ENCODE peak calls at places on chromosomes 11 and 22, in six cellular contexts. F, W, L, D, S and G are unnamed samples.

GRCh38 chr11:9972917-9973504 is 309.1 kb downstream of the SWAP70 start:
- DNase-seq in S (peak), W (peak), D (peak), F (no peak), L (no peak), G (peak)

GRCh38 chr11:132559371-132560036 is 972.8 kb downstream of the OPCML start:
- DNase-seq in W (peak), F (no peak), D (no peak), L (no peak), S (no peak), G (peak)

GRCh38 chr22:35437038-35437437 is 37.1 kb downstream of the MCM5 start:
- DNase-seq in W (no peak), D (no peak), S (peak), L (no peak), F (no peak), G (no peak)

GRCh38 chr22:37803636-37804371 is 3.9 kb upstream of the GCAT start:
- DNase-seq in D (no peak), W (no peak), F (no peak), S (no peak), L (no peak), G (no peak)

GRCh38 chr11:68116892-68117435 is 4.2 kb downstream of the CHKA start:
- DNase-seq in L (no peak), W (no peak), S (no peak), F (no peak), D (no peak), G (no peak)

GRCh38 chr11:46868912-46869311 is 22.8 kb upstream of the CKAP5 start:
- DNase-seq in L (no peak), F (no peak), S (no peak), D (no peak), W (no peak), G (no peak)

GRCh38 chr22:29503811-29504372 is 23.9 kb downstream of the NEFH start:
- DNase-seq in F (no peak), L (peak), S (no peak), W (peak), D (peak), G (peak)

GRCh38 chr11:116990061-116990473 is 108.2 kb downstream of the SIK3 start:
- DNase-seq in L (peak), W (peak), D (peak), F (no peak), S (no peak), G (peak)

GRCh38 chr22:36379593-36380361 is 8.0 kb downstream of the MYH9 start:
- DNase-seq in F (peak), S (no peak), W (no peak), L (no peak), D (peak), G (no peak)

GRCh38 chr11:130796828-130797227 is 119.5 kb downstream of the SNX19 start:
- DNase-seq in F (no peak), S (no peak), L (no peak), W (no peak), D (no peak), G (no peak)

GRCh38 chr11:94147433-94147845 is 18.8 kb downstream of the PANX1 start:
- DNase-seq in L (no peak), D (no peak), W (no peak), S (no peak), F (no peak), G (no peak)

GRCh38 chr22:46131151-46131587 is 19.2 kb upstream of the PPARA start:
- DNase-seq in L (no peak), D (no peak), F (no peak), W (no peak), S (no peak), G (no peak)

GRCh38 chr22:44750481-44750880 is 1.9 kb upstream of the ARHGAP8 start:
- DNase-seq in F (no peak), W (no peak), D (no peak), S (no peak), L (no peak), G (no peak)

GRCh38 chr22:48695731-48696305 is 1131.9 kb downstream of the BRD1 start:
- DNase-seq in F (peak), D (no peak), W (no peak), L (no peak), S (no peak), G (no peak)

GRCh38 chr11:15923169-15923568 is 433.2 kb downstream of the SOX6 start:
- DNase-seq in F (no peak), S (no peak), D (no peak), L (no peak), W (no peak), G (no peak)
- TF ChIP-seq CTCF in F (no peak), S (no peak), D (no peak), L (no peak), W (no peak), G (no peak)

GRCh38 chr11:133663586-133663985 is 131.3 kb upstream of the OPCML start:
- DNase-seq in W (no peak), S (no peak), L (no peak), D (no peak), F (no peak), G (no peak)

DNA sequence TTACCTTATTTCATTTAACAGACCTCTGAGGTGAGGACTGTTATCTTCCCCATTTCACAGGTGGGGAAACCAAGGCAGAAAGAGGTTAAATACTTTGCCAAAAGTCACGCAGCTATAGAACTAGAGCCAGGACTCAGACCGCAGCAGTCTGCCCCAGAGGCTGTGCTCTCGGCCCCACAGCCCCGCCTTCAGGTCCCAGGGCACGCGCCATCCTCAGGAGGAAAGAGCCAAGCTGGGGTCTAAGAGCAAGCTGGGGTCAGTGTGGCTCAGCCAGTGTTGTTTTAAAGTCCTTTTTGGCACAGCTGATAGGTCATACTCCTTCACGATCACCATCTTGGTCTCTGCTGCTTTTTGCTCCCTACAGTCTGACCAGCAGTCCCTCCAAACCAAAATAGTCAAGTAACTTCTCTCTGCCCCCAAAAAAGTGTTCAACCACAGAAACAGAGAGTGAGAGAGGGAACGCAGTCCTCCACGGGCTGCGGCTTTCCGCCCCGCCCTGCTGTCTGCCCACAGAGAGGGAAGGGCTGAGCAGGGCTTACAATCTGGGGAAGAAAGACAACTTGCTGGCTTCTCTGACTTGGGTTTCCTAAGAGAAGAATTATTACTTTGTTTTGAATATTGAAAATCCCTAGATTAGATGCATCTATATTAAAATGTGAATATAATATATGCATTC is 137.2 kb upstream of the OPCML start:
- DNase-seq in L (no peak), D (no peak), S (no peak), F (no peak), W (no peak), G (no peak)
- TF ChIP-seq CTCF in L (no peak), D (no peak), S (no peak), F (no peak), W (no peak), G (no peak)

GRCh38 chr11:17547051-17547577 is at the start of gene OTOG:
- DNase-seq in D (peak), F (no peak), L (no peak), S (no peak), W (no peak), G (no peak)

GRCh38 chr11:17550455-17551346 is 3.6 kb downstream of the OTOG start:
- DNase-seq in W (no peak), L (no peak), S (no peak), F (no peak), D (peak), G (no peak)

GRCh38 chr11:17546240-17546639 is 819 bp upstream of the OTOG start:
- DNase-seq in D (no peak), F (no peak), S (no peak), L (no peak), W (no peak), G (no peak)

GRCh38 chr11:17548444-17548843 is 1.4 kb downstream of the OTOG start:
- DNase-seq in F (no peak), W (no peak), L (no peak), D (no peak), S (no peak), G (no peak)

DNA sequence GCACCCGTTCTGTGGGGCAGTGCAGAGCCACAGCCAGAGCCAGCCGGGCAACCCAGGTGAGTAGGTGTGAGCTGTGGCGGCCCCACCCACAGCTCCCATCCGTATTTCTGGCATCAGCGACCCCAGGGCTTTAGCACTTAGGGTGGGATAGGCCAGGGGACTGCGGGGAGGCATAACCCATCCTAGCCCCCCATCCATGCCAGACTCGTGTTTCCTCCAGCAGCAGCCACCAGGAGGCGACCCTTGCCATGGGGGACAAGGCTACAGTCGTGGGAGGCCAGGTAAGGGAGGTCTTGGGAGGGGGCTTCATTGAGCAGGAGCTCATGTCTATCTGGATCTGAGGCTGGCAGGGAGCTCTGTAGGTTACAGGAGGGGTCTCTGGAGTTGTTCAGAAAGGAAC is 873 bp downstream of the OTOG start:
- DNase-seq in F (no peak), L (no peak), W (no peak), S (no peak), D (no peak), G (no peak)
- TF ChIP-seq CTCF in F (no peak), L (no peak), W (no peak), S (no peak), D (no peak), G (no peak)

GRCh38 chr11:24781288-24781687 is 284.4 kb downstream of the LUZP2 start:
- DNase-seq in W (no peak), D (no peak), F (no peak), L (no peak), S (no peak), G (no peak)

DNA sequence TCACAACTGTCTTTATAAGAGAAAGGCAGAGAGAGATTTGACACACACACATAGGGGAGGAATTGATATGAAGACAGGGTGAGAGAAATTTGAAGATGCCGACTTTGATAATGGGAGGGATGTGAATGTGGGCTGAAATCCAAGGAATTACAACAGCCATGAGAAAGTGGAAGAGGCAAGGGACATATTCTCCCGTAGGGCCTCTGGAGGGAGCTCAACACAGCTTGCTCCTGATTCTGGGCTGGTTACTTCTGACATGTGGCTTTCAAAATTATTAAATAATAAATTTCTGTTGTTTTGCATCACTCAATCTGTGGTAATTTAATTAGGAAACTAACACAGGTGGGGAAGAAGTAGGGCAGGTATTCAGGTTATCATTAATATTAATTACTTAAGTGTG is 282.9 kb downstream of the LUZP2 start:
- DNase-seq in L (no peak), F (no peak), D (no peak), S (no peak), W (no peak), G (no peak)
- TF ChIP-seq CTCF in L (no peak), F (no peak), D (no peak), S (no peak), W (peak), G (no peak)

GRCh38 chr22:26722159-26722558 is 64.8 kb downstream of the MIAT start:
- DNase-seq in S (no peak), D (peak), L (peak), W (no peak), F (no peak), G (peak)

GRCh38 chr22:26714971-26715370 is 57.6 kb downstream of the MIAT start:
- DNase-seq in F (no peak), D (no peak), W (no peak), L (no peak), S (no peak), G (no peak)

GRCh38 chr22:26718488-26718887 is 61.1 kb downstream of the MIAT start:
- DNase-seq in W (no peak), L (no peak), F (no peak), S (no peak), D (no peak), G (no peak)

GRCh38 chr22:26715392-26715939 is 58.1 kb downstream of the MIAT start:
- DNase-seq in W (no peak), D (no peak), F (no peak), S (no peak), L (no peak), G (no peak)

DNA sequence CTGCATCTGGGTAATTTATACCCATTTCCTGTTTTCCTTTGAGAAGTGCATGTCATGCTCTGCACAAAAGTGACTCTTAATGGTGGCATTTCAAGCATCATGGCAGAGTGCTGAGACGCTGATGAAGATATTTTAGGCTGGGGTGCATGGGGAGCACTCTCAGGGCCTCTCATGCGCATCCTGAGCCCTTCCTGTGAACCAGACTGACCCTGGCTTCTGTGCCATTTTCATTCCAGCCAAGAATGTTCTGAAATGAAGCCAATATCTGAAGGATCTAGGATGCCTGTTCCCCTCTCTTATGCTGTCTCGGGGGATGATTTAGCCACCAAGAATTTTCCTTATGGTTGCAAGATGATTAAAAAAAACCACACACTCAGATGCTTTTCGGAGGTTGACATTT is 61.5 kb downstream of the MIAT start:
- DNase-seq in S (no peak), F (no peak), D (peak), L (peak), W (no peak), G (peak)
- TF ChIP-seq CTCF in S (no peak), F (no peak), D (no peak), L (no peak), W (no peak), G (no peak)

GRCh38 chr22:22770280-22770871 is 117.2 kb upstream of the IGLL5 start:
- DNase-seq in L (no peak), W (peak), S (peak), F (no peak), D (peak), G (peak)
- TF ChIP-seq CTCF in L (peak), W (peak), S (peak), F (peak), D (peak), G (peak)